ENCODE peak calls at places on chromosomes 5 and 9, in four cellular contexts. N, P, T and U are unnamed samples.
A peak's percentile ranks its signal among the peaks of the same experiment; 100 is the strongest.

GRCh38 chr5:154236459-154237375 is 46.2 kb downstream of the GALNT10 start:
- DNase-seq in N (no peak), T (no peak), P (no peak), U (no peak)

GRCh38 chr5:80208337-80208736 is 47.5 kb downstream of the SERINC5 start:
- DNase-seq in P (no peak), N (no peak), T (no peak), U (no peak)

GRCh38 chr9:96413312-96414221 is 4.6 kb downstream of the ZNF367 start:
- DNase-seq in P (peak; percentile 66), T (no peak), N (no peak), U (no peak)

GRCh38 chr5:18483386-18483785 is 849.1 kb downstream of the TAF11L14 start:
- DNase-seq in N (no peak), T (no peak), P (no peak), U (no peak)

GRCh38 chr9:35798658-35799366 is 7.4 kb downstream of the NPR2 start:
- DNase-seq in N (peak; percentile 53), P (no peak), T (peak; percentile 76), U (peak; percentile 78)

GRCh38 chr9:37342895-37343294 is 79.6 kb upstream of the GRHPR start:
- DNase-seq in P (no peak), T (no peak), N (no peak), U (no peak)

GRCh38 chr5:1783214-1783551 is 16.5 kb downstream of the MRPL36 start:
- DNase-seq in P (peak; percentile 63), T (no peak), N (no peak), U (no peak)

GRCh38 chr5:93579561-93580386 is 1.2 kb downstream of the NR2F1-AS1 start:
- DNase-seq in N (no peak), P (no peak), T (peak; percentile 48), U (peak; percentile 65)

GRCh38 chr9:36823934-36824333 is 210.1 kb downstream of the PAX5 start:
- DNase-seq in P (no peak), T (no peak), N (no peak), U (no peak)

GRCh38 chr5:82205005-82205404 is 73.1 kb downstream of the RPS23 start:
- DNase-seq in T (no peak), P (no peak), N (no peak), U (no peak)

GRCh38 chr5:55427157-55427556 is 107.6 kb downstream of the PLPP1 start:
- DNase-seq in T (peak; percentile 90), P (no peak), N (no peak), U (peak; percentile 44)

GRCh38 chr9:131485728-131486381 is 16.9 kb upstream of the POMT1 start:
- DNase-seq in T (no peak), N (no peak), P (no peak), U (no peak)

GRCh38 chr5:6405591-6405990 is 27.2 kb upstream of the MED10 start:
- DNase-seq in P (no peak), T (no peak), N (no peak), U (no peak)

GRCh38 chr5:155872801-155873200 is 454.2 kb upstream of the SGCD start:
- DNase-seq in N (no peak), P (no peak), T (peak; percentile 3), U (no peak)

GRCh38 chr5:179827684-179828083 is 7.0 kb downstream of the SQSTM1 start:
- DNase-seq in P (no peak), N (no peak), T (peak; percentile 73), U (peak; percentile 46)

GRCh38 chr9:33924978-33925797 is 108.2 kb downstream of the UBE2R2 start:
- DNase-seq in P (no peak), N (no peak), T (peak; percentile 54), U (peak; percentile 61)

GRCh38 chr5:21688655-21689054 is 1164.5 kb downstream of the CDH12 start:
- DNase-seq in T (peak; percentile 68), N (no peak), P (no peak), U (no peak)

GRCh38 chr9:83538172-83538889 is at the start of gene FRMD3:
- DNase-seq in N (no peak), T (peak; percentile 16), P (no peak), U (peak; percentile 66)

GRCh38 chr9:88005146-88005750 is 30.9 kb upstream of the CDK20 start:
- DNase-seq in N (no peak), T (no peak), P (no peak), U (no peak)

GRCh38 chr5:73171495-73171894 is 1.5 kb upstream of the TMEM174 start:
- DNase-seq in N (no peak), T (no peak), P (no peak), U (no peak)

GRCh38 chr9:105818903-105819302 is 124.6 kb downstream of the TMEM38B start:
- DNase-seq in T (no peak), N (no peak), P (no peak), U (no peak)

GRCh38 chr5:159156839-159157238 is 52.5 kb downstream of the RNF145 start:
- DNase-seq in N (peak; percentile 72), T (peak; percentile 83), P (peak; percentile 30), U (peak; percentile 70)

GRCh38 chr9:23621166-23621565 is 204.9 kb downstream of the ELAVL2 start:
- DNase-seq in P (no peak), T (no peak), N (no peak), U (no peak)

GRCh38 chr9:37415011-37415719 is 7.3 kb upstream of the GRHPR start:
- DNase-seq in N (peak; percentile 90), T (peak; percentile 73), P (no peak), U (peak; percentile 80)

GRCh38 chr9:69200071-69200470 is 26.0 kb downstream of the TJP2 start:
- DNase-seq in P (no peak), N (peak; percentile 52), T (peak; percentile 55), U (no peak)

GRCh38 chr9:126438757-126439401 is 112.2 kb downstream of the MVB12B start:
- DNase-seq in N (no peak), P (no peak), T (no peak), U (no peak)

GRCh38 chr9:126439402-126439765 is 112.8 kb downstream of the MVB12B start:
- DNase-seq in N (no peak), T (peak; percentile 81), P (no peak), U (no peak)

GRCh38 chr9:126440938-126441337 is 114.3 kb downstream of the MVB12B start:
- DNase-seq in N (no peak), T (no peak), P (no peak), U (no peak)

GRCh38 chr9:126442636-126443035 is 116.0 kb downstream of the MVB12B start:
- DNase-seq in T (no peak), N (no peak), P (no peak), U (no peak)

GRCh38 chr9:126440042-126440441 is 113.4 kb downstream of the MVB12B start:
- DNase-seq in P (no peak), N (no peak), T (no peak), U (no peak)
- TF ChIP-seq FOS in P (no peak), N (no peak), T (no peak), U (no peak)

GRCh38 chr5:177067491-177067890 is 19.2 kb upstream of the FGFR4 start:
- DNase-seq in N (no peak), T (no peak), P (no peak), U (no peak)
- H3K27ac ChIP-seq in N (no peak overlapping the region), T (no peak overlapping the region), P (no peak overlapping the region), U (no peak overlapping the region)

GRCh38 chr9:114909657-114910056 is 20.7 kb downstream of the TNFSF8 start:
- DNase-seq in P (no peak), T (no peak), N (no peak), U (no peak)

GRCh38 chr9:114908796-114909448 is 21.5 kb downstream of the TNFSF8 start:
- DNase-seq in N (no peak), P (no peak), T (peak; percentile 63), U (no peak)

GRCh38 chr9:114908104-114908621 is 22.2 kb downstream of the TNFSF8 start:
- DNase-seq in T (peak; percentile 52), N (no peak), P (no peak), U (no peak)

GRCh38 chr9:114905160-114905940 is 25.0 kb downstream of the TNFSF8 start:
- DNase-seq in T (no peak), N (no peak), P (no peak), U (no peak)

DNA sequence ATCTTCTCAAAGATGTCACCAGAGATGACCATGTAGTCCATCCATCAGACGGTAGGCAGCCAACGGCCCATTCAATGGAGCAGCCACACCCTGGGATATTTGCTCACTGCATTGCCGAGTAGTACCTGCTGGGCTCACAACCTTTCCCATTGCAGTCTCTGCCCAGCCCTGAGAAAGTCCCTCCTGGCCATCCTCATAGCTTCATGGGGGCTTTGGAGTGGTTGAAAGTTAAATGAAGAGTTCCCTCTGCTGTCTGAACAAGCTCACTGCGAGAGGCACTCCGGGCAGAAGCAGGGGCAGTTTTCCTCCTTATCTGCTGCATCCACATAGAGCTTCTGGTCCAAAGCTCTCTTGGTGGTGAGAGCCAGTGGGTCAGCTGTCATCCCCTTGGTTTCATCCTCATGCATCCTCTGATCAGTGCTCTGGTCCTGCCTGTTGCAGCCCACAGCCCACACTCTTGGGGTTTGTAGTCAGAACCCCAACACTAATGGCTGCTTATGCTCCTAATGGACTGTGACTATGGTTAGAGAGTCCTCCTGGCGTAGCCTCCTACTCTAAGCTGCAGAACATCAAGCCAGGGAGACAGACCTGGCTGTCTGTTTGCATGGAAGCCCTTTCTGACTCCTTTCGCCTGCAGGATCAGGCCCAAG is 23.3 kb downstream of the TNFSF8 start:
- DNase-seq in P (no peak), N (no peak), T (peak; percentile 61), U (peak; percentile 78)
- TF ChIP-seq FOS in P (no peak), N (no peak), T (no peak), U (no peak)

DNA sequence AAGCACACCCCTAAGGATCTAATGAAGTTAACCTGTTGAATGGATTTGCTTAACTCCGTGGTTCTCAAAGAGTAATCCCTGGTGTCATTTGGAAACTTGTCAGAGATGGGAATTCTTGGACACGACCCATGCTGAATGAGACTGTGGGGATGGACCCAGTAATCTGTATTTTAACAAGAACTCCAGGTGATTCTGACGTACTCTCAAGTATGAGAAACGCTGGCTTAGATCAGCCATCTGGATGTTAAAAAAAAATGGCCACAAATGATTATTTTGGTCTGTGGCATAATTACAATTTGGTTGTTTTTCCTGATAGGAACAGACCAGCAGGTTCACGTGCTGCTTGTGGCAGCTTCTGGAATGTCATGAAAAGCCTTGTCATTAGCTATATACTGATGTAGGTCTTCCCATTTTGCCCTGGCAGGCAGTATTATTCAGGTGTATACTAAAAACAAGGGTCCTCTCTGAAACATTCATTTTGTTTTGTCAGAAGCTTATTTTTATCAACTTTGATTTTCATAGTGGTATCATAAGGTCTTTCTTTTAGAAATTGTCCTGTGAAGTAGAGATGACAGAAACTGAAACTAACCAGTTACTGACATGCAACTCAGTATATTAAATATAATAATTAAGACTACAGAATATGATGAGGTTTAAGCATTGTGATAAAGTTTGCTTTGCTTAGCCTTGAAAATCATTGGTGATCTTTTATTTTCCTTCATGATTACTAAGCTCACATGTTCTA is 15.4 kb downstream of the CPEB4 start:
- DNase-seq in N (no peak), T (no peak), P (no peak), U (no peak)
- H3K27ac ChIP-seq in N (no peak overlapping the region), T (no peak overlapping the region), P (peak overlapping the region; percentile 59), U (no peak overlapping the region)

DNA sequence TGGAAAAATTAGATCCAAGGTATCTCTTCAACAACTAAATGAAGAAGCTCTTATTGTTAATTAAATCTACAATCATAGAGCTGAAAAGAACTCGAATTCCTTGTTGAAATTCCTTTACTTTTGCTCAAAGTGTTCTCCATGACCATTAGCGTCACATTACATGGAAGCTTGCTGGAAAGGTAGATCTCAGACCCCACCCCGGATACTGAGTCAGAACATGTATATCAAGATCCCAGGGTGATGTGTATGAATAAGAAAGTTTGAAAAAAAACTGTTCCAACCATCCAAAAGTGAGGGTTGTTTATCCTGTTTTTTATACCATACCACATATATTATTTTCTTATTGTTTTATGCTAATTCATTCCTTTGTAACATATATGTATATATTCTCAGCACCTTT is 237.1 kb upstream of the PUM3 start:
- DNase-seq in N (no peak), T (peak; percentile 11), P (no peak), U (no peak)
- TF ChIP-seq FOS in N (no peak), T (no peak), P (no peak), U (no peak)